ENCODE peak calls at places on chromosomes 5 and 9, in nine cellular contexts. J is anterior cingulate cortex, G is GM20000, T is SK-MEL-5, K is left kidney, W is fibroblast of lung, E is NT2/D1, V is T-cell, U is GM06990. F is an unnamed sample.

GRCh38 chr5:107893642-107894041 is 222.9 kb upstream of the EFNA5 start:
- DNase-seq in J (no peak), G (no peak), T (no peak), K (no peak), W (peak; percentile 85), E (no peak), V (no peak), U (no peak), F (no peak)

GRCh38 chr5:124860271-124860670 is 113.8 kb upstream of the ZNF608 start:
- DNase-seq in J (no peak), G (no peak), T (no peak), K (no peak), W (peak; percentile 48), E (no peak), V (no peak), U (no peak), F (no peak)

GRCh38 chr5:178288373-178289368 is 56.1 kb upstream of the PHYKPL start:
- DNase-seq in J (no peak), G (no peak), T (no peak), K (peak; percentile 52), W (peak; percentile 1), E (no peak), V (no peak), U (no peak), F (no peak)

GRCh38 chr9:23551171-23551795 is 274.8 kb downstream of the ELAVL2 start:
- DNase-seq in J (no peak), G (no peak), T (no peak), K (peak; percentile 49), W (no peak), E (no peak), V (no peak), U (no peak), F (no peak)

GRCh38 chr9:86207193-86207592 is 52.3 kb downstream of the C9orf153 start:
- DNase-seq in J (no peak), G (no peak), T (no peak), K (no peak), W (no peak), E (no peak), V (no peak), U (no peak), F (no peak)

GRCh38 chr9:91758491-91758981 is 191.5 kb downstream of the ROR2 start:
- DNase-seq in J (no peak), G (peak; percentile 53), T (peak; percentile 69), K (peak; percentile 78), W (peak; percentile 36), E (peak; percentile 66), V (no peak), U (peak; percentile 30), F (peak; percentile 9)

GRCh38 chr5:112787896-112788295 is 50.2 kb downstream of the APC start:
- DNase-seq in J (no peak), G (no peak), T (no peak), K (no peak), W (no peak), E (no peak), V (no peak), U (no peak), F (no peak)

GRCh38 chr9:32550046-32550608 is 2.0 kb upstream of the SMIM27 start:
- DNase-seq in J (no peak), G (no peak), T (no peak), K (peak; percentile 83), W (peak; percentile 51), E (no peak), V (no peak), U (no peak), F (peak; percentile 18)

GRCh38 chr9:89278997-89279739 is 31.8 kb upstream of the CKS2 start:
- DNase-seq in J (no peak), G (peak; percentile 72), T (peak; percentile 65), K (peak; percentile 74), W (peak; percentile 55), E (peak; percentile 32), V (no peak), U (no peak), F (peak; percentile 42)

GRCh38 chr5:167982-168660 is 23.2 kb upstream of the LRRC14B start:
- DNase-seq in J (no peak), G (no peak), T (peak; percentile 10), K (peak; percentile 32), W (peak; percentile 98), E (no peak), V (no peak), U (no peak), F (peak; percentile 12)

GRCh38 chr5:31702709-31703108 is 63.8 kb downstream of the PDZD2 start:
- DNase-seq in J (no peak), G (no peak), T (no peak), K (peak; percentile 76), W (no peak), E (no peak), V (no peak), U (no peak), F (no peak)

GRCh38 chr9:112334319-112334828 is 955 bp upstream of the PTBP3 start:
- DNase-seq in J (no peak), G (peak; percentile 46), T (peak; percentile 50), K (peak; percentile 33), W (peak; percentile 48), E (no peak), V (peak; percentile 61), U (peak; percentile 38), F (no peak)

GRCh38 chr5:94174748-94175411 is 433.5 kb upstream of the POU5F2 start:
- DNase-seq in J (no peak), G (no peak), T (no peak), K (no peak), W (peak; percentile 74), E (no peak), V (no peak), U (no peak), F (no peak)

GRCh38 chr9:89835676-89836075 is 230.9 kb downstream of the GADD45G start:
- DNase-seq in J (no peak), G (no peak), T (no peak), K (peak; percentile 40), W (no peak), E (no peak), V (no peak), U (no peak), F (no peak)